ENCODE peak calls at places on chromosomes 12 and 14, in nine cellular contexts. X, A, R, P, E, M, Z, U and W are unnamed samples.

GRCh38 chr12:52246720-52247621 is 13.9 kb downstream of the KRT7 start:
- DNase-seq in X (peak; percentile 41), A (no peak), R (no peak), P (no peak), E (no peak), M (no peak), Z (no peak), U (peak; percentile 77), W (no peak)

GRCh38 chr12:113184098-113184899 is 979 bp downstream of the DDX54 start:
- DNase-seq in X (no peak), A (no peak), R (no peak), P (no peak), E (no peak), M (no peak), Z (no peak), U (no peak), W (no peak)

GRCh38 chr12:6606331-6607131 is 648 bp downstream of the CHD4 start:
- DNase-seq in X (peak; percentile 59), A (peak; percentile 53), R (peak; percentile 54), P (peak; percentile 77), E (peak; percentile 88), M (peak; percentile 70), Z (peak; percentile 80), U (peak; percentile 39), W (peak; percentile 53)

GRCh38 chr12:52523825-52524224 is 3.6 kb upstream of the KRT5 start:
- DNase-seq in X (no peak), A (no peak), R (no peak), P (no peak), E (no peak), M (peak; percentile 13), Z (no peak), U (peak; percentile 78), W (no peak)

GRCh38 chr12:47972895-47973294 is 9.5 kb downstream of the TMEM106C start:
- DNase-seq in X (no peak), A (no peak), R (no peak), P (no peak), E (no peak), M (no peak), Z (no peak), U (no peak), W (no peak)

GRCh38 chr12:50013361-50014147 is 11.7 kb downstream of the RACGAP1 start:
- DNase-seq in X (no peak), A (no peak), R (no peak), P (no peak), E (no peak), M (no peak), Z (no peak), U (no peak), W (no peak)

GRCh38 chr12:131097247-131098177 is 143.8 kb downstream of the ADGRD1 start:
- DNase-seq in X (no peak), A (no peak), R (no peak), P (peak; percentile 47), E (peak; percentile 46), M (no peak), Z (peak; percentile 18), U (no peak), W (peak; percentile 5)

GRCh38 chr14:68807148-68807600 is 14.3 kb upstream of the ZFP36L1 start:
- DNase-seq in X (peak; percentile 76), A (no peak), R (no peak), P (peak; percentile 45), E (peak; percentile 77), M (no peak), Z (peak; percentile 48), U (no peak), W (no peak)

GRCh38 chr14:38143170-38143569 is 64.5 kb upstream of the SSTR1 start:
- DNase-seq in X (no peak), A (no peak), R (no peak), P (no peak), E (no peak), M (no peak), Z (no peak), U (no peak), W (no peak)

GRCh38 chr12:5554711-5555110 is 122.8 kb downstream of the NTF3 start:
- DNase-seq in X (no peak), A (no peak), R (no peak), P (no peak), E (no peak), M (no peak), Z (no peak), U (no peak), W (no peak)

GRCh38 chr12:57112492-57113294 is 1.5 kb upstream of the STAT6 start:
- DNase-seq in X (peak; percentile 86), A (no peak), R (no peak), P (no peak), E (no peak), M (no peak), Z (no peak), U (no peak), W (no peak)

GRCh38 chr12:89840162-89840922 is 131.7 kb upstream of the ATP2B1 start:
- DNase-seq in X (no peak), A (no peak), R (no peak), P (no peak), E (no peak), M (no peak), Z (no peak), U (no peak), W (no peak)

GRCh38 chr12:108854055-108854452 is 3.3 kb downstream of the SSH1 start:
- DNase-seq in X (no peak), A (no peak), R (no peak), P (no peak), E (peak; percentile 63), M (no peak), Z (peak; percentile 79), U (peak; percentile 24), W (no peak)

GRCh38 chr12:3962661-3963483 is 89.7 kb upstream of the PARP11 start:
- DNase-seq in X (no peak), A (peak; percentile 62), R (peak; percentile 45), P (no peak), E (peak; percentile 6), M (peak; percentile 37), Z (peak; percentile 24), U (no peak), W (peak; percentile 61)

GRCh38 chr12:108047130-108047550 is 81.9 kb upstream of the WSCD2 start:
- DNase-seq in X (no peak), A (no peak), R (no peak), P (no peak), E (peak; percentile 10), M (no peak), Z (no peak), U (no peak), W (no peak)

GRCh38 chr12:93380480-93381121 is 2.9 kb downstream of the NUDT4 start:
- DNase-seq in X (no peak), A (no peak), R (no peak), P (no peak), E (no peak), M (no peak), Z (no peak), U (no peak), W (no peak)

GRCh38 chr12:34607520-34608195 is 585.4 kb downstream of the ALG10 start:
- DNase-seq in X (no peak), A (no peak), R (no peak), P (no peak), E (no peak), M (no peak), Z (no peak), U (no peak), W (no peak)

GRCh38 chr12:34605955-34606748 is 583.9 kb downstream of the ALG10 start:
- DNase-seq in X (no peak), A (no peak), R (no peak), P (no peak), E (no peak), M (no peak), Z (no peak), U (no peak), W (no peak)

GRCh38 chr12:34605510-34605887 is 583.2 kb downstream of the ALG10 start:
- DNase-seq in X (no peak), A (no peak), R (no peak), P (no peak), E (no peak), M (no peak), Z (no peak), U (no peak), W (no peak)

GRCh38 chr12:34604631-34605509 is 582.6 kb downstream of the ALG10 start:
- DNase-seq in X (no peak), A (no peak), R (no peak), P (no peak), E (no peak), M (no peak), Z (no peak), U (no peak), W (no peak)

GRCh38 chr12:34606749-34607519 is 584.6 kb downstream of the ALG10 start:
- DNase-seq in X (no peak), A (no peak), R (no peak), P (no peak), E (no peak), M (no peak), Z (no peak), U (no peak), W (peak; percentile 6)
- H3K9me3 ChIP-seq in X (peaks cover 18% of the 10 kb centered on the region), A (no peaks in the 10 kb centered on the region), R (no peaks in the 10 kb centered on the region), P (peaks cover 88% of the 10 kb centered on the region), E (peaks cover 81% of the 10 kb centered on the region), M (no peaks in the 10 kb centered on the region), Z (peaks cover 61% of the 10 kb centered on the region), U (no peaks in the 10 kb centered on the region), W (no peaks in the 10 kb centered on the region)

GRCh38 chr14:106208794-106209193 is 682.4 kb downstream of the TMEM121 start:
- DNase-seq in X (no peak), A (no peak), R (no peak), P (no peak), E (no peak), M (no peak), Z (no peak), U (no peak), W (no peak)
- H3K9me3 ChIP-seq in X (no peaks in the 10 kb centered on the region), A (no peaks in the 10 kb centered on the region), R (no peaks in the 10 kb centered on the region), P (no peaks in the 10 kb centered on the region), E (no peaks in the 10 kb centered on the region), M (no peaks in the 10 kb centered on the region), Z (no peaks in the 10 kb centered on the region), U (no peaks in the 10 kb centered on the region), W (no peaks in the 10 kb centered on the region)

DNA sequence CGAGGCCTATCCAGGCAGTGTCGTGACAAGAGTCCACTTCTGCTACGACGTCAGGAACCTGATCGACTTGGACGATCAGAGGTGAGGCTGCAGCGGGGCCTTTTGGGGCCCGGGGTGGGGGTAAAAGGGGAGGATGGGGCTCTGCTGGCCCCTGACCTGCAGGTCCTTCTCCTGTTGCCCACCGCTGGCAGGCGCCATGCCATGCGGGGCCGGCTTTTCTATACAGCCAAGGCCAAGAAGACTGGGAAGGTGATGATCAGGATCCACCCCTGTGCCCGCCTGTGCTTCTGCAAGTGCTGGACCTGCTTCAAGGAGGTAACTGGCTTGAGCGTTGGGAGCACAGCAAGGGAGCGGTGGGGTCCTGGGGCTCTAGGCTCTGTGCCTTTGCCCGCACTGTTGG is 31.6 kb downstream of the NGB start:
- DNase-seq in X (no peak), A (no peak), R (no peak), P (no peak), E (no peak), M (no peak), Z (no peak), U (no peak), W (no peak)
- H3K9me3 ChIP-seq in X (no peaks in the 10 kb centered on the region), A (no peaks in the 10 kb centered on the region), R (no peaks in the 10 kb centered on the region), P (no peaks in the 10 kb centered on the region), E (no peaks in the 10 kb centered on the region), M (no peaks in the 10 kb centered on the region), Z (no peaks in the 10 kb centered on the region), U (no peaks in the 10 kb centered on the region), W (no peaks in the 10 kb centered on the region)

DNA sequence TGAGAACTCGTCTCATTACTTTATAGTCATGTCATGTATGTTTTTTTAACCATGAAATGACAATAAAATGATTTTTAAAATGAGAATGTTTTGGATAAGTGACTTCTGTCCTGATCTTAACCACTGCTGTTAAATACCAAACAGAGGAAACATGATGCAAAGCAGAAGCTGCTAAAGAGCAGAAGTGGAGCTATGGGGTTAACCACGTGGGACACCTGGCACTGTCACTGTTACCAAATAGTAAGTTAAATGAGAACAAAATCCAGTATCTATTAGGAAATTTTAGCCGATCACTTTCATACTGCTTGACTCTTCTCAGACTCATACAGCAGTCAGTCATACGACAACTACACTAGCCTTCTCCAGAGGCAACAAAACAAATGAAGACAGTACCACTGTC is 82.4 kb downstream of the SCAF11 start:
- DNase-seq in X (no peak), A (no peak), R (no peak), P (no peak), E (no peak), M (no peak), Z (no peak), U (no peak), W (no peak)
- H3K9me3 ChIP-seq in X (no peaks in the 10 kb centered on the region), A (no peaks in the 10 kb centered on the region), R (no peaks in the 10 kb centered on the region), P (no peaks in the 10 kb centered on the region), E (no peaks in the 10 kb centered on the region), M (no peaks in the 10 kb centered on the region), Z (no peaks in the 10 kb centered on the region), U (no peaks in the 10 kb centered on the region), W (no peaks in the 10 kb centered on the region)